ENCODE peak calls at places on chromosomes 11 and 22, in six cellular contexts. One of them, this sample, is unnamed.
A peak's percentile ranks its signal among the peaks of the same experiment; 100 is the strongest.

GRCh38 chr11:86955111-86955673 is at the start of gene FZD4:
- DNase-seq in HepG2: peak; percentile 76
- DNase-seq in HL-60: no peak
- DNase-seq in GM12878: no peak
- DNase-seq in K562: peak; percentile 98
- DNase-seq in H1: peak; percentile 87
- DNase-seq in this sample: peak; percentile 98

GRCh38 chr11:83023410-83023809 is 48.3 kb downstream of the RAB30 start:
- DNase-seq in HepG2: no peak
- DNase-seq in HL-60: no peak
- DNase-seq in GM12878: no peak
- DNase-seq in K562: no peak
- DNase-seq in H1: no peak
- DNase-seq in this sample: no peak

GRCh38 chr11:63944987-63945386 is 6.2 kb downstream of the NAA40 start:
- DNase-seq in HepG2: peak; percentile 43
- DNase-seq in HL-60: no peak
- DNase-seq in GM12878: no peak
- DNase-seq in K562: no peak
- DNase-seq in H1: no peak
- DNase-seq in this sample: peak; percentile 33

GRCh38 chr11:47768090-47768620 is 1.0 kb upstream of the FNBP4 start:
- DNase-seq in HepG2: no peak
- DNase-seq in HL-60: peak; percentile 71
- DNase-seq in GM12878: no peak
- DNase-seq in K562: peak; percentile 16
- DNase-seq in H1: no peak
- DNase-seq in this sample: peak; percentile 72

GRCh38 chr11:26931248-26931631 is 62.7 kb upstream of the FIBIN start:
- DNase-seq in HepG2: no peak
- DNase-seq in HL-60: no peak
- DNase-seq in GM12878: no peak
- DNase-seq in K562: no peak
- DNase-seq in H1: no peak
- DNase-seq in this sample: no peak

GRCh38 chr11:61580292-61580888 is 486 bp downstream of the SYT7 start:
- DNase-seq in HepG2: no peak
- DNase-seq in HL-60: no peak
- DNase-seq in GM12878: no peak
- DNase-seq in K562: no peak
- DNase-seq in H1: peak; percentile 71
- DNase-seq in this sample: no peak

GRCh38 chr11:35190804-35191348 is 51.9 kb downstream of the CD44 start:
- DNase-seq in HepG2: peak; percentile 68
- DNase-seq in HL-60: no peak
- DNase-seq in GM12878: no peak
- DNase-seq in K562: no peak
- DNase-seq in H1: no peak
- DNase-seq in this sample: no peak

GRCh38 chr11:65448418-65449196 is 26.0 kb downstream of the NEAT1 start:
- DNase-seq in HepG2: no peak
- DNase-seq in HL-60: no peak
- DNase-seq in GM12878: no peak
- DNase-seq in K562: peak; percentile 73
- DNase-seq in H1: no peak
- DNase-seq in this sample: no peak

GRCh38 chr11:36376315-36376887 is 80.3 kb downstream of the PRR5L start:
- DNase-seq in HepG2: no peak
- DNase-seq in HL-60: no peak
- DNase-seq in GM12878: no peak
- DNase-seq in K562: no peak
- DNase-seq in H1: no peak
- DNase-seq in this sample: peak; percentile 49

GRCh38 chr11:119266517-119267255 is 50.2 kb downstream of the MCAM start:
- DNase-seq in HepG2: no peak
- DNase-seq in HL-60: no peak
- DNase-seq in GM12878: no peak
- DNase-seq in K562: no peak
- DNase-seq in H1: no peak
- DNase-seq in this sample: no peak

GRCh38 chr11:78941226-78941851 is 366.7 kb upstream of the NARS2 start:
- DNase-seq in HepG2: no peak
- DNase-seq in HL-60: no peak
- DNase-seq in GM12878: no peak
- DNase-seq in K562: no peak
- DNase-seq in H1: no peak
- DNase-seq in this sample: no peak

GRCh38 chr11:57240757-57241156 is 3.7 kb upstream of the APLNR start:
- DNase-seq in HepG2: no peak
- DNase-seq in HL-60: no peak
- DNase-seq in GM12878: no peak
- DNase-seq in K562: no peak
- DNase-seq in H1: no peak
- DNase-seq in this sample: peak; percentile 89

GRCh38 chr11:107957109-107957588 is 28.9 kb downstream of the RAB39A start:
- DNase-seq in HepG2: no peak
- DNase-seq in HL-60: no peak
- DNase-seq in GM12878: peak; percentile 11
- DNase-seq in K562: no peak
- DNase-seq in H1: no peak
- DNase-seq in this sample: peak; percentile 78

GRCh38 chr22:37019309-37020191 is at the start of the genes MPST and TST:
- DNase-seq in HepG2: peak; percentile 62
- DNase-seq in HL-60: peak; percentile 91
- DNase-seq in GM12878: no peak
- DNase-seq in K562: peak; percentile 81
- DNase-seq in H1: peak; percentile 79
- DNase-seq in this sample: peak; percentile 97

GRCh38 chr22:49929553-49929979 is 11.1 kb downstream of the CRELD2 start:
- DNase-seq in HepG2: no peak
- DNase-seq in HL-60: no peak
- DNase-seq in GM12878: no peak
- DNase-seq in K562: peak; percentile 80
- DNase-seq in H1: peak; percentile 94
- DNase-seq in this sample: peak; percentile 97

GRCh38 chr11:119316017-119316728 is 757 bp downstream of the MCAM start:
- DNase-seq in HepG2: no peak
- DNase-seq in HL-60: no peak
- DNase-seq in GM12878: no peak
- DNase-seq in K562: peak; percentile 55
- DNase-seq in H1: no peak
- DNase-seq in this sample: peak; percentile 92

GRCh38 chr22:24761888-24762675 is 12.4 kb downstream of the PIWIL3 start:
- DNase-seq in HepG2: no peak
- DNase-seq in HL-60: no peak
- DNase-seq in GM12878: no peak
- DNase-seq in K562: no peak
- DNase-seq in H1: no peak
- DNase-seq in this sample: no peak

GRCh38 chr11:104668797-104669463 is 229.3 kb downstream of the CASP12 start:
- DNase-seq in HepG2: peak; percentile 58
- DNase-seq in HL-60: no peak
- DNase-seq in GM12878: no peak
- DNase-seq in K562: no peak
- DNase-seq in H1: no peak
- DNase-seq in this sample: no peak
- TF ChIP-seq GABPA in HepG2: no peak
- TF ChIP-seq GABPA in HL-60: no peak
- TF ChIP-seq GABPA in GM12878: no peak
- TF ChIP-seq GABPA in K562: no peak
- TF ChIP-seq GABPA in H1: no peak
- TF ChIP-seq GABPA in this sample: no peak

GRCh38 chr11:587546-587945 is 11.3 kb downstream of the PHRF1 start:
- DNase-seq in HepG2: no peak
- DNase-seq in HL-60: no peak
- DNase-seq in GM12878: no peak
- DNase-seq in K562: no peak
- DNase-seq in H1: no peak
- DNase-seq in this sample: no peak

GRCh38 chr11:589798-590197 is 13.5 kb downstream of the PHRF1 start:
- DNase-seq in HepG2: no peak
- DNase-seq in HL-60: no peak
- DNase-seq in GM12878: no peak
- DNase-seq in K562: no peak
- DNase-seq in H1: no peak
- DNase-seq in this sample: no peak

GRCh38 chr11:586376-587316 is 10.4 kb downstream of the PHRF1 start:
- DNase-seq in HepG2: no peak
- DNase-seq in HL-60: no peak
- DNase-seq in GM12878: no peak
- DNase-seq in K562: no peak
- DNase-seq in H1: no peak
- DNase-seq in this sample: no peak

GRCh38 chr11:590997-591396 is 14.7 kb downstream of the PHRF1 start:
- DNase-seq in HepG2: no peak
- DNase-seq in HL-60: no peak
- DNase-seq in GM12878: no peak
- DNase-seq in K562: no peak
- DNase-seq in H1: no peak
- DNase-seq in this sample: no peak

GRCh38 chr11:587978-588380 is 11.7 kb downstream of the PHRF1 start:
- DNase-seq in HepG2: peak; percentile 96
- DNase-seq in HL-60: peak; percentile 92
- DNase-seq in GM12878: no peak
- DNase-seq in K562: peak; percentile 57
- DNase-seq in H1: no peak
- DNase-seq in this sample: no peak
- TF ChIP-seq GABPA in HepG2: peak; percentile 71
- TF ChIP-seq GABPA in HL-60: peak; percentile 66
- TF ChIP-seq GABPA in GM12878: no peak
- TF ChIP-seq GABPA in K562: no peak
- TF ChIP-seq GABPA in H1: no peak
- TF ChIP-seq GABPA in this sample: no peak

DNA sequence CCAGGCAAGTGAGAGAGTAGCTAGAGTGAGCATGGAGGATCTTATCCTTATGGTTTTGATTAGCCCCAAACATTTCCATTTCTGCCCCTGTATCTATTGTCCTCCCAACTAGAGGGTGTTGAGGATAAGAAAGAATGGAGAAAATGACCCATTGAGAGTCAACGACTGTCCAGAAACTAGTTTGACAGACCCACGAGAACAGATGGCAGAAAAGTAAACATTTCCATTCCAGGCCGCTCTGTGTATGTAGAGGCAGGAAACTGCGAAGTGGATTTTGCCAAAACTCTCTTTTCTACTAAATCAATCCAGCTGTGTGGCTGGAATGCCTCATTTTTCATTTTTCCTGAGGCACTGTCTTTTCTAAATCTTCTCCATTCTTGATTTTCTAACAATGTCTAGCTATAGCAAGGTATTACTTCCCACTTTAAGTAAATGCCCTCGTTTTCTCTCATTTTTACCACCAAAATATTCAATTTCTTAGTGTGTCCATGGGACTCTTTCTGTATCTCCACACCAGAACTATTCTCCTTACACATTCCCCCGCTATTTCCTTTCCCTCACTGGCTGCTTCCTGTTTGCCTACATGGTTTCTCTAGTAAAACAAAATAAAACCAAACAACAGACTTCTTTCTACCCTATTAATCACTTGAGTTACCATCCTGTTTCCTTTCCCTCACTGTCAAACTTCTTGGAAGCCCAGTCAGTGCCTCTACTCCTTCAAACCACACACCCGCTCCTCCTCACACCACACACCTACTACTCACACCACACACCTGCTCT is 5.5 kb upstream of the MMP8 start:
- DNase-seq in HepG2: no peak
- DNase-seq in HL-60: no peak
- DNase-seq in GM12878: no peak
- DNase-seq in K562: no peak
- DNase-seq in H1: no peak
- DNase-seq in this sample: no peak
- TF ChIP-seq GABPA in HepG2: no peak
- TF ChIP-seq GABPA in HL-60: no peak
- TF ChIP-seq GABPA in GM12878: no peak
- TF ChIP-seq GABPA in K562: no peak
- TF ChIP-seq GABPA in H1: no peak
- TF ChIP-seq GABPA in this sample: peak; percentile 18

DNA sequence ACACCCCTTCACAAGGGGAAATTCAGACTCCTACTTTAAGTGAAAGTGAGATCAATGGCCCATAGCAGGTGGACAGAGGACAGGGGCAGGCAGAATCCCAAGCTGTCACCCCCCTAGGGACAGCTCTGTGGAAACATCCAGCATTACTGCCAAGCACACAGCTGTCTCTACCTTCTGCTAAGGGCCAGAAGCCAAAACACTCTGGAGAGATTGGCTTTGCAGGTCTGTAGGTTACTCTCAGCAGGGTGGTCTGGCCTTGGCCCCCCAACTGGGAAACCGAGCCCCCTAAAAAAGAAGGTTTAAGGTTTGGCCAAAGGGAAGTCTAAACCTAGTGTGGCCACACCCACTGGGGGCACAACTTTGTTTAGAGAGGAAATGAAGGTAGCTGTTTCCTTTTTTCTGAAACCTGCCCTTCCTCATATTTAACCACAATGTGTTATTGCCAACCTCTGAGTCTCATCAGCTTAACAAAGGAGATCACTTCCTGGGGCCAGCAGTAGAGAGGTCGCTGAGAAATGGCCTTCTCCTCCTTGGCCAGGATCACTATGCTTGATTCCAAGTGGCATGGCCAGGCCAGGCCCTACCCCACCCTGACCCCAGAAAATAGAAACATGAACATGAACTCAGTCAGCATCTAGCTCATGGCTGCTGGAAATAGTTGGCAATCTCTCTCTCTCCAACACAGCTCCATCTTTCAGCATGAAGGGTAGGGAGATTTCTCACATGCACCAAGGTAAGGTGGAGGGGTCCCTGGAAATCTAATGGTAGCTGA is 25.9 kb upstream of the SCARF2 start:
- DNase-seq in HepG2: no peak
- DNase-seq in HL-60: no peak
- DNase-seq in GM12878: no peak
- DNase-seq in K562: no peak
- DNase-seq in H1: no peak
- DNase-seq in this sample: no peak
- TF ChIP-seq GABPA in HepG2: no peak
- TF ChIP-seq GABPA in HL-60: no peak
- TF ChIP-seq GABPA in GM12878: no peak
- TF ChIP-seq GABPA in K562: no peak
- TF ChIP-seq GABPA in H1: no peak
- TF ChIP-seq GABPA in this sample: no peak

DNA sequence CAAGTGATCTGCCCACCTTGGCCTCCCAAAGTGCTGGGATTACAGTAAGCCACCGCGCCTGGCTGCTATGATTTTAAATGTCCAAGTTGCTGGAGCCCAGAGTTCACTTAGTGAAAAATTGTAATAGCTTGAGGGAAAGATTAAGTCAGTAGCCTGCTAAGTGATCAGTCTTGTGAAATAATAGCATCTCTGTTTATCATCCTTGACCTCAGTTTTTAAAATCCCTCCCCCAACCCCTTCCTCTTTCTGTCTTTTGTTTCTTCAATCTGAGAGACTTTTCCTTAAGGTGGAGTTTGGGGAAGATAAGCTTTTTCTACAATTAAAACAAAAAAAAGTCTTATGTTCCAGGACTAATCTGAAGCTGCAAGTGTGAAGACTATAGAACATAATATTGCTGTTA is 6.4 kb downstream of the HIPK3 start:
- DNase-seq in HepG2: no peak
- DNase-seq in HL-60: no peak
- DNase-seq in GM12878: no peak
- DNase-seq in K562: no peak
- DNase-seq in H1: no peak
- DNase-seq in this sample: no peak
- TF ChIP-seq GABPA in HepG2: no peak
- TF ChIP-seq GABPA in HL-60: no peak
- TF ChIP-seq GABPA in GM12878: no peak
- TF ChIP-seq GABPA in K562: no peak
- TF ChIP-seq GABPA in H1: no peak
- TF ChIP-seq GABPA in this sample: no peak

GRCh38 chr11:2777871-2778629 is 78.3 kb upstream of the KCNQ1OT1 start:
- DNase-seq in HepG2: no peak
- DNase-seq in HL-60: no peak
- DNase-seq in GM12878: no peak
- DNase-seq in K562: peak; percentile 47
- DNase-seq in H1: peak; percentile 46
- DNase-seq in this sample: peak; percentile 66
- TF ChIP-seq GABPA in HepG2: no peak
- TF ChIP-seq GABPA in HL-60: no peak
- TF ChIP-seq GABPA in GM12878: no peak
- TF ChIP-seq GABPA in K562: no peak
- TF ChIP-seq GABPA in H1: no peak
- TF ChIP-seq GABPA in this sample: no peak

This sample was measured in SK-N-SH.